ENCODE peak calls at places on chromosomes 3 and 15, in eight cellular contexts. One of them, this sample, is unnamed.

GRCh38 chr3:138326866-138327595 is 2.6 kb downstream of the NME9 start:
- DNase-seq in endodermal cell: no peak
- DNase-seq in astrocyte of the spinal cord: no peak
- DNase-seq in AG09309: no peak
- DNase-seq in endothelial cell: no peak
- DNase-seq in choroid plexus epithelial cell: no peak
- DNase-seq in tibial nerve: no peak
- DNase-seq in stomach: no peak
- DNase-seq in this sample: no peak

GRCh38 chr15:67931861-67932260 is 92.0 kb upstream of the RNU6-1 start:
- DNase-seq in endodermal cell: no peak
- DNase-seq in astrocyte of the spinal cord: no peak
- DNase-seq in AG09309: no peak
- DNase-seq in endothelial cell: no peak
- DNase-seq in choroid plexus epithelial cell: peak; percentile 51
- DNase-seq in tibial nerve: no peak
- DNase-seq in stomach: no peak
- DNase-seq in this sample: no peak

GRCh38 chr3:36972163-36972562 is 20.8 kb downstream of the EPM2AIP1 start:
- DNase-seq in endodermal cell: no peak
- DNase-seq in astrocyte of the spinal cord: no peak
- DNase-seq in AG09309: no peak
- DNase-seq in endothelial cell: no peak
- DNase-seq in choroid plexus epithelial cell: no peak
- DNase-seq in tibial nerve: no peak
- DNase-seq in stomach: no peak
- DNase-seq in this sample: no peak

GRCh38 chr15:60745469-60745971 is 266.6 kb upstream of the ICE2 start:
- DNase-seq in endodermal cell: no peak
- DNase-seq in astrocyte of the spinal cord: peak; percentile 60
- DNase-seq in AG09309: no peak
- DNase-seq in endothelial cell: no peak
- DNase-seq in choroid plexus epithelial cell: peak; percentile 30
- DNase-seq in tibial nerve: peak; percentile 54
- DNase-seq in stomach: no peak
- DNase-seq in this sample: no peak

GRCh38 chr3:171566803-171567422 is 106.7 kb upstream of the TNIK start:
- DNase-seq in endodermal cell: no peak
- DNase-seq in astrocyte of the spinal cord: peak; percentile 54
- DNase-seq in AG09309: no peak
- DNase-seq in endothelial cell: no peak
- DNase-seq in choroid plexus epithelial cell: peak; percentile 67
- DNase-seq in tibial nerve: no peak
- DNase-seq in stomach: no peak
- DNase-seq in this sample: no peak

GRCh38 chr15:28955160-28955502 is 69.4 kb downstream of the APBA2 start:
- DNase-seq in endodermal cell: peak; percentile 10
- DNase-seq in astrocyte of the spinal cord: peak; percentile 86
- DNase-seq in AG09309: peak; percentile 46
- DNase-seq in endothelial cell: no peak
- DNase-seq in choroid plexus epithelial cell: peak; percentile 95
- DNase-seq in tibial nerve: no peak
- DNase-seq in stomach: no peak
- DNase-seq in this sample: peak; percentile 69

GRCh38 chr3:36969540-36970432 is 23.1 kb downstream of the EPM2AIP1 start:
- DNase-seq in endodermal cell: peak; percentile 75
- DNase-seq in astrocyte of the spinal cord: peak; percentile 45
- DNase-seq in AG09309: peak; percentile 16
- DNase-seq in endothelial cell: peak; percentile 18
- DNase-seq in choroid plexus epithelial cell: peak; percentile 72
- DNase-seq in tibial nerve: no peak
- DNase-seq in stomach: no peak
- DNase-seq in this sample: peak; percentile 78

GRCh38 chr3:50120364-50121095 is 31.8 kb downstream of the RBM5 start:
- DNase-seq in endodermal cell: no peak
- DNase-seq in astrocyte of the spinal cord: no peak
- DNase-seq in AG09309: no peak
- DNase-seq in endothelial cell: no peak
- DNase-seq in choroid plexus epithelial cell: no peak
- DNase-seq in tibial nerve: no peak
- DNase-seq in stomach: no peak
- DNase-seq in this sample: no peak

GRCh38 chr3:76768912-76769311 is 271.0 kb upstream of the ROBO2 start:
- DNase-seq in endodermal cell: no peak
- DNase-seq in astrocyte of the spinal cord: no peak
- DNase-seq in AG09309: no peak
- DNase-seq in endothelial cell: no peak
- DNase-seq in choroid plexus epithelial cell: no peak
- DNase-seq in tibial nerve: no peak
- DNase-seq in stomach: no peak
- DNase-seq in this sample: no peak

GRCh38 chr3:41424543-41425300 is 225.4 kb downstream of the CTNNB1 start:
- DNase-seq in endodermal cell: no peak
- DNase-seq in astrocyte of the spinal cord: no peak
- DNase-seq in AG09309: no peak
- DNase-seq in endothelial cell: no peak
- DNase-seq in choroid plexus epithelial cell: no peak
- DNase-seq in tibial nerve: no peak
- DNase-seq in stomach: no peak
- DNase-seq in this sample: no peak

GRCh38 chr3:182981038-182981380 is 671 bp upstream of the DCUN1D1 start:
- DNase-seq in endodermal cell: peak; percentile 58
- DNase-seq in astrocyte of the spinal cord: no peak
- DNase-seq in AG09309: no peak
- DNase-seq in endothelial cell: no peak
- DNase-seq in choroid plexus epithelial cell: no peak
- DNase-seq in tibial nerve: no peak
- DNase-seq in stomach: no peak
- DNase-seq in this sample: no peak

GRCh38 chr15:80251505-80252280 is at the start of gene CTXND1:
- DNase-seq in endodermal cell: peak; percentile 74
- DNase-seq in astrocyte of the spinal cord: no peak
- DNase-seq in AG09309: no peak
- DNase-seq in endothelial cell: peak; percentile 28
- DNase-seq in choroid plexus epithelial cell: no peak
- DNase-seq in tibial nerve: no peak
- DNase-seq in stomach: no peak
- DNase-seq in this sample: no peak

GRCh38 chr15:85838655-85839054 is 43.9 kb upstream of the KLHL25 start:
- DNase-seq in endodermal cell: no peak
- DNase-seq in astrocyte of the spinal cord: no peak
- DNase-seq in AG09309: no peak
- DNase-seq in endothelial cell: no peak
- DNase-seq in choroid plexus epithelial cell: no peak
- DNase-seq in tibial nerve: no peak
- DNase-seq in stomach: peak; percentile 83
- DNase-seq in this sample: no peak

GRCh38 chr3:10505050-10505790 is at the start of gene ATP2B2:
- DNase-seq in endodermal cell: peak; percentile 83
- DNase-seq in astrocyte of the spinal cord: peak; percentile 1
- DNase-seq in AG09309: no peak
- DNase-seq in endothelial cell: peak; percentile 36
- DNase-seq in choroid plexus epithelial cell: no peak
- DNase-seq in tibial nerve: no peak
- DNase-seq in stomach: no peak
- DNase-seq in this sample: peak; percentile 34

GRCh38 chr15:94584833-94585244 is 353.5 kb downstream of the MCTP2 start:
- DNase-seq in endodermal cell: no peak
- DNase-seq in astrocyte of the spinal cord: peak; percentile 48
- DNase-seq in AG09309: no peak
- DNase-seq in endothelial cell: peak; percentile 63
- DNase-seq in choroid plexus epithelial cell: peak; percentile 17
- DNase-seq in tibial nerve: no peak
- DNase-seq in stomach: no peak
- DNase-seq in this sample: peak; percentile 85

GRCh38 chr15:66622677-66623076 is 56.9 kb upstream of the LCTL start:
- DNase-seq in endodermal cell: peak; percentile 67
- DNase-seq in astrocyte of the spinal cord: no peak
- DNase-seq in AG09309: no peak
- DNase-seq in endothelial cell: no peak
- DNase-seq in choroid plexus epithelial cell: no peak
- DNase-seq in tibial nerve: no peak
- DNase-seq in stomach: no peak
- DNase-seq in this sample: no peak

GRCh38 chr15:80173022-80173759 is 20.4 kb downstream of the FAH start:
- DNase-seq in endodermal cell: peak; percentile 94
- DNase-seq in astrocyte of the spinal cord: peak; percentile 54
- DNase-seq in AG09309: no peak
- DNase-seq in endothelial cell: peak; percentile 77
- DNase-seq in choroid plexus epithelial cell: peak; percentile 77
- DNase-seq in tibial nerve: peak; percentile 68
- DNase-seq in stomach: peak; percentile 85
- DNase-seq in this sample: peak; percentile 82

GRCh38 chr15:82051664-82052063 is 5.8 kb upstream of the MEX3B start:
- DNase-seq in endodermal cell: no peak
- DNase-seq in astrocyte of the spinal cord: peak; percentile 26
- DNase-seq in AG09309: no peak
- DNase-seq in endothelial cell: no peak
- DNase-seq in choroid plexus epithelial cell: peak; percentile 20
- DNase-seq in tibial nerve: no peak
- DNase-seq in stomach: no peak
- DNase-seq in this sample: no peak

DNA sequence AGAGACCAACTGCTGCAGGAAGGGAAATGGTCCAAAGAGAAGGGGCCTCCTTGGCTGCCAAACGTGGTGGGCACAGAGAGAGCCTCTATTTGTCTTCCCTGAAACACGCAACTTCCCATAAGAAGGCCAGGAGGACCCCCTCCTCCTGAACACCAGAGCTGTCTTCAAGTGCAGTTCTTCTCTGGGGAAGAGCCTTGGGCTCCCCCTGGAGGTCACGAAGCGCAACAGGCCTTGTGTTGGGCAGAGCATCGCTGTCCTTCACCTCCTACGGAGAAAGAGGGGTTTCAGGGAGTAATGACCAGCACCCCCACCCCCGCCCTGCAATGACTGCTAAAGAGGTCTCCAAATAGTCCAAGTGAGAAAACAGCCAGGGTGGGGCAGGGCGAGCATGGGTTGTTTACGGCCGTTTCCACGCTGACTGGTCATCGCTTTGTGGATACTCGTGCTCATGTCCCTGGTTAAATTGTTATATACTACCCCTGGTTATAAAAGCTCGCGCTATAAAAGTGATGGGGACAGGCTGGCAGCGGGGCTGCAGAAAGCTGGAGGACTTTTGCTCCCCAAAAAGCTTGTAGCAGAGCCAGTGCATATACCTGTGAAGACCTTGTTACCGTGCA is 397.5 kb upstream of the ATP10A start:
- DNase-seq in endodermal cell: peak; percentile 87
- DNase-seq in astrocyte of the spinal cord: no peak
- DNase-seq in AG09309: no peak
- DNase-seq in endothelial cell: peak; percentile 58
- DNase-seq in choroid plexus epithelial cell: peak; percentile 3
- DNase-seq in tibial nerve: no peak
- DNase-seq in stomach: no peak
- DNase-seq in this sample: peak; percentile 23
- TF ChIP-seq CTCF in endodermal cell: peak; percentile 93
- TF ChIP-seq CTCF in astrocyte of the spinal cord: peak; percentile 45
- TF ChIP-seq CTCF in AG09309: peak; percentile 91
- TF ChIP-seq CTCF in endothelial cell: peak; percentile 75
- TF ChIP-seq CTCF in choroid plexus epithelial cell: peak; percentile 46
- TF ChIP-seq CTCF in tibial nerve: peak; percentile 45
- TF ChIP-seq CTCF in stomach: peak; percentile 61
- TF ChIP-seq CTCF in this sample: peak; percentile 76

GRCh38 chr3:167872941-167873340 is 137.4 kb downstream of the SERPINI1 start:
- DNase-seq in endodermal cell: no peak
- DNase-seq in astrocyte of the spinal cord: no peak
- DNase-seq in AG09309: no peak
- DNase-seq in endothelial cell: no peak
- DNase-seq in choroid plexus epithelial cell: peak; percentile 26
- DNase-seq in tibial nerve: no peak
- DNase-seq in stomach: no peak
- DNase-seq in this sample: no peak
- TF ChIP-seq CTCF in endodermal cell: peak; percentile 68
- TF ChIP-seq CTCF in astrocyte of the spinal cord: peak; percentile 23
- TF ChIP-seq CTCF in AG09309: no peak
- TF ChIP-seq CTCF in endothelial cell: peak; percentile 36
- TF ChIP-seq CTCF in choroid plexus epithelial cell: peak; percentile 45
- TF ChIP-seq CTCF in tibial nerve: no peak
- TF ChIP-seq CTCF in stomach: no peak
- TF ChIP-seq CTCF in this sample: no peak

GRCh38 chr3:68892297-68892696 is 40.0 kb downstream of the TAFA4 start:
- DNase-seq in endodermal cell: no peak
- DNase-seq in astrocyte of the spinal cord: no peak
- DNase-seq in AG09309: no peak
- DNase-seq in endothelial cell: no peak
- DNase-seq in choroid plexus epithelial cell: no peak
- DNase-seq in tibial nerve: no peak
- DNase-seq in stomach: no peak
- DNase-seq in this sample: no peak

GRCh38 chr3:68889328-68889727 is 43.0 kb downstream of the TAFA4 start:
- DNase-seq in endodermal cell: no peak
- DNase-seq in astrocyte of the spinal cord: no peak
- DNase-seq in AG09309: no peak
- DNase-seq in endothelial cell: no peak
- DNase-seq in choroid plexus epithelial cell: no peak
- DNase-seq in tibial nerve: no peak
- DNase-seq in stomach: no peak
- DNase-seq in this sample: no peak

GRCh38 chr3:68893600-68894239 is 38.6 kb downstream of the TAFA4 start:
- DNase-seq in endodermal cell: no peak
- DNase-seq in astrocyte of the spinal cord: peak; percentile 51
- DNase-seq in AG09309: peak; percentile 4
- DNase-seq in endothelial cell: no peak
- DNase-seq in choroid plexus epithelial cell: peak; percentile 66
- DNase-seq in tibial nerve: peak; percentile 15
- DNase-seq in stomach: no peak
- DNase-seq in this sample: no peak
- TF ChIP-seq CTCF in endodermal cell: peak; percentile 80
- TF ChIP-seq CTCF in astrocyte of the spinal cord: peak; percentile 26
- TF ChIP-seq CTCF in AG09309: no peak
- TF ChIP-seq CTCF in endothelial cell: peak; percentile 80
- TF ChIP-seq CTCF in choroid plexus epithelial cell: peak; percentile 42
- TF ChIP-seq CTCF in tibial nerve: peak; percentile 36
- TF ChIP-seq CTCF in stomach: peak; percentile 23
- TF ChIP-seq CTCF in this sample: peak; percentile 73

DNA sequence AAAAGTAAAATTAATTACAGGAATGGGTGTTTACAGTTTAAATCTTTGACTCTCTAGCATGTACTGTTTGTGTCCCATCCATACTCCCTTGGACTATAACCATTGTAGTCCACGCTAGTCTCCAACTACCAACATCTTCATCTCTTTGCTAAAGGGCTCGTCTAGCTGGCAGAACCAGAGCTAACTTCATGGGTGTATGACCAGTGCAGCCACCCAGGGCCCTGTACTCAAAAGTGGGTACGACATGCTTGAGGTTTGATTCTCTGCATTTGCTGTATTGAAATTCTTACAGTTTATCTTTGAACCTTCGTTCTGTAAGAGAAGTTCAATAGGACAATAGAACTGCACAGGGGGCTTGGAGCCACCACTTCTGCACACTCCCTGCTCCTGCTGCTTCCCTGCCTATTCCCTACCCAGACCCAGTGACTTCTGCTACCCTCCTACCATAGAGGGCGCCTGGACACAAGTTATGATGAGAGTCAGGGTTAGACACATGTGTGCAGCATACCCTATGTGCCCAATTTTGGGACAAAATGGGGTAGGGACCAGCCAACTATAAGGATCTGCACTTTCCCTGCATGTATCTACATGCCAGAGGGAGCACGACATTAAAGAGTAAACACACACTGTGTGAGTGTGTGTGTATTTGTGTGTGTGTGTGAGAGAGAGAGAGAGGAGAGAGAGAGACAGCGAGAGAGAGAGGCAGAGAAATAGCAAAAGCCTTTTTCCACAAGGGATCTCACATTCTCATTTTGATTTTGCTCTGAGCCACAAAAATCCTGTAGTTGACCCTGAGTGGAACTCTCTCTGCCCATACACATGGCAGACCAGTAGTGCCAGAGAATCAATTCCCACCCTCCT is 59.0 kb upstream of the NECTIN3 start:
- DNase-seq in endodermal cell: peak; percentile 72
- DNase-seq in astrocyte of the spinal cord: no peak
- DNase-seq in AG09309: no peak
- DNase-seq in endothelial cell: peak; percentile 22
- DNase-seq in choroid plexus epithelial cell: peak; percentile 19
- DNase-seq in tibial nerve: no peak
- DNase-seq in stomach: no peak
- DNase-seq in this sample: peak; percentile 22
- TF ChIP-seq CTCF in endodermal cell: peak; percentile 71
- TF ChIP-seq CTCF in astrocyte of the spinal cord: no peak
- TF ChIP-seq CTCF in AG09309: peak; percentile 17
- TF ChIP-seq CTCF in endothelial cell: no peak
- TF ChIP-seq CTCF in choroid plexus epithelial cell: peak; percentile 44
- TF ChIP-seq CTCF in tibial nerve: no peak
- TF ChIP-seq CTCF in stomach: no peak
- TF ChIP-seq CTCF in this sample: no peak

This sample was measured in activated CD8-positive, alpha-beta T cell treated with anti-CD3 and anti-CD28 coated beads for 36 hours.